ENCODE peak calls at places on chromosomes 13 and 19, in eight cellular contexts. D is AG04450, A is uterus, T is cardiac muscle cell, O is aorta, N is NT2/D1, S is heart right ventricle, B is kidney epithelial cell. H is an unnamed sample. For H3K27me3, the result is how much of the 10 kb centered on the place peaks cover.

GRCh38 chr13:77781804-77782203 is 84.3 kb downstream of the SLAIN1 start:
- DNase-seq in D (no peak), A (no peak), T (no peak), O (no peak), N (no peak), S (peak), B (no peak), H (no peak)

GRCh38 chr13:110589991-110590390 is 25.4 kb upstream of the NAXD start:
- DNase-seq in D (no peak), A (no peak), T (no peak), O (no peak), N (no peak), S (no peak), B (no peak), H (no peak)

GRCh38 chr13:46392967-46393366 is 5.9 kb upstream of the RUBCNL start:
- DNase-seq in D (no peak), A (no peak), T (no peak), O (no peak), N (no peak), S (no peak), B (peak), H (no peak)

GRCh38 chr19:3369337-3370213 is 3.2 kb downstream of the NFIC start:
- DNase-seq in D (no peak), A (peak), T (peak), O (peak), N (no peak), S (no peak), B (no peak), H (peak)

GRCh38 chr13:30796833-30797601 is 61.7 kb downstream of the ALOX5AP start:
- DNase-seq in D (no peak), A (no peak), T (peak), O (no peak), N (no peak), S (no peak), B (no peak), H (no peak)

GRCh38 chr13:62829476-62829875 is 1413.8 kb upstream of the PCDH20 start:
- DNase-seq in D (no peak), A (no peak), T (no peak), O (no peak), N (no peak), S (no peak), B (no peak), H (no peak)

GRCh38 chr19:45305421-45305820 is 17.3 kb downstream of the CKM start:
- DNase-seq in D (no peak), A (no peak), T (peak), O (no peak), N (no peak), S (no peak), B (no peak), H (no peak)

GRCh38 chr13:113651511-113652403 is 6.2 kb downstream of the ATP4B start:
- DNase-seq in D (no peak), A (peak), T (no peak), O (peak), N (no peak), S (no peak), B (no peak), H (peak)

GRCh38 chr13:95239293-95239692 is 62.0 kb downstream of the ABCC4 start:
- DNase-seq in D (peak), A (no peak), T (no peak), O (no peak), N (no peak), S (no peak), B (no peak), H (no peak)

GRCh38 chr19:45428385-45429231 is 4.9 kb upstream of the ERCC1 start:
- DNase-seq in D (no peak), A (peak), T (peak), O (peak), N (no peak), S (peak), B (no peak), H (peak)

GRCh38 chr13:97856001-97856675 is 97.3 kb upstream of the IPO5 start:
- DNase-seq in D (no peak), A (peak), T (peak), O (peak), N (no peak), S (peak), B (no peak), H (peak)

GRCh38 chr13:40377783-40378182 is 288.7 kb downstream of the FOXO1 start:
- DNase-seq in D (no peak), A (no peak), T (peak), O (no peak), N (no peak), S (no peak), B (peak), H (no peak)

GRCh38 chr13:45331981-45332830 is 8.8 kb downstream of the TPT1 start:
- DNase-seq in D (no peak), A (no peak), T (peak), O (no peak), N (no peak), S (no peak), B (no peak), H (no peak)

GRCh38 chr13:40682449-40683240 is 16.2 kb upstream of the FOXO1 start:
- DNase-seq in D (no peak), A (no peak), T (peak), O (no peak), N (no peak), S (no peak), B (no peak), H (no peak)

GRCh38 chr13:90999401-90999800 is 348.1 kb upstream of the MIR17HG start:
- DNase-seq in D (no peak), A (no peak), T (no peak), O (no peak), N (no peak), S (no peak), B (no peak), H (no peak)

GRCh38 chr19:3036119-3036794 is 7.2 kb upstream of the TLE2 start:
- DNase-seq in D (peak), A (peak), T (peak), O (peak), N (peak), S (peak), B (no peak), H (peak)

GRCh38 chr13:34046457-34046856 is 228.5 kb downstream of the RFC3 start:
- DNase-seq in D (no peak), A (no peak), T (no peak), O (no peak), N (no peak), S (no peak), B (no peak), H (no peak)

GRCh38 chr13:106756446-106756845 is 188.5 kb upstream of the ARGLU1 start:
- DNase-seq in D (no peak), A (no peak), T (no peak), O (no peak), N (no peak), S (peak), B (no peak), H (no peak)

GRCh38 chr13:78147905-78148304 is 229.3 kb upstream of the EDNRB start:
- DNase-seq in D (peak), A (no peak), T (peak), O (no peak), N (no peak), S (no peak), B (peak), H (no peak)

GRCh38 chr19:21680679-21681078 is 86.7 kb downstream of the ZNF100 start:
- DNase-seq in D (no peak), A (no peak), T (no peak), O (no peak), N (no peak), S (no peak), B (no peak), H (no peak)

GRCh38 chr19:23509686-23510450 is 114.6 kb upstream of the ZNF91 start:
- DNase-seq in D (no peak), A (no peak), T (no peak), O (no peak), N (no peak), S (no peak), B (no peak), H (no peak)

DNA sequence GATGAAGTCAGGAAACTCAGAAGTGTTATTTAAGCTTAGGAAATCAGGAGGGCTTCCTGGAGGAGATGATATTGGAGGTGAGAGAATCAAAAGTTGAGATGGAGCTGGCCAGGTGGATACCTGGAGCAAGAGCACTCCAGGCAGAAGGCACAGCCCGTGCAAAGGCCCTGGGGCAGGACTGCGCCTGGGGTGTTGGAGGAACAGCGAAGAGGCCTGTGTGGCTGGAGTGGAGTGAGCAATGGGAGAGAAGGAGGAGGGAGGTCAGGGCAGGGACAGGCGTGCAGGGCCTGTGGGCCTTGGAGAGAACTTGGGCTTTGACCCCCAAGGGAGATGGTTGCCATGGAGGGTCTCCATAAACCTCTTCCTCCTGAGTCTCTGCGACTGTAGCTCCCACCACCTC is 42.1 kb downstream of the ZNRF4 start:
- DNase-seq in D (no peak), A (no peak), T (no peak), O (no peak), N (no peak), S (no peak), B (no peak), H (no peak)
- H3K27me3 ChIP-seq in D (under half), A (under half), T (under half), O (under half), N (half or more), S (half or more), B (under half), H (under half)

DNA sequence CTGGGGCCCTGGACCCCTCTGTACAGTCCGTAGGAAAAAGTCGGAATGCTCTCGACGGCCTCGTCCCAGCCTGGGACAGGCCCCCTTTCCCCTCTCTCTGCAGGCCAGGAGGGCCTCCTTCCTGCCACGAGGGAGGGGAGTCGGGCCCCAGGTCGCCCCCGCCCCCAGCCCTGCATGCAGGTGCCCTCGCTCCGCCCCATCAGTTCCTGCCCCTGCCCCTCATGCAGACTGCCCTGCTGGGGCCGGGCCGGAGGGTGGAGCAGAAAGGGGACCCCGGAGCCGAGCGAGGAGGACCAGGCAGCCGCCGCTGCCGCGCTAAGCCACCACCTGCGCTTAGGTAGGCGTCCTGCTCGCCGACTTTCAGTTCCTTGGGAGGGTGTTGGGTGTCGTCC is 7.3 kb downstream of the LYL1 start:
- DNase-seq in D (no peak), A (no peak), T (no peak), O (no peak), N (no peak), S (no peak), B (no peak), H (no peak)
- H3K27me3 ChIP-seq in D (under half), A (under half), T (half or more), O (under half), N (under half), S (under half), B (under half), H (under half)

GRCh38 chr19:17202249-17202648 is 12.9 kb upstream of the USE1 start:
- DNase-seq in D (no peak), A (no peak), T (no peak), O (no peak), N (no peak), S (no peak), B (no peak), H (no peak)
- H3K27me3 ChIP-seq in D (under half), A (under half), T (under half), O (under half), N (under half), S (under half), B (under half), H (under half)

GRCh38 chr19:47022140-47022536 is 2.5 kb downstream of the NPAS1 start:
- DNase-seq in D (no peak), A (no peak), T (no peak), O (no peak), N (no peak), S (no peak), B (no peak), H (no peak)
- H3K27me3 ChIP-seq in D (half or more), A (under half), T (half or more), O (under half), N (half or more), S (half or more), B (half or more), H (half or more)

GRCh38 chr13:42047561-42048322 is 706 bp upstream of the DGKH start:
- DNase-seq in D (no peak), A (peak), T (peak), O (no peak), N (no peak), S (peak), B (no peak), H (peak)
- H3K27me3 ChIP-seq in D (under half), A (under half), T (under half), O (under half), N (under half), S (under half), B (under half), H (under half)

GRCh38 chr19:16527971-16528521 is 14.2 kb downstream of the CHERP start:
- DNase-seq in D (no peak), A (no peak), T (peak), O (no peak), N (no peak), S (no peak), B (no peak), H (no peak)

GRCh38 chr19:16531380-16531669 is 10.9 kb downstream of the CHERP start:
- DNase-seq in D (no peak), A (no peak), T (no peak), O (no peak), N (no peak), S (no peak), B (no peak), H (no peak)

GRCh38 chr19:16532440-16533273 is 9.6 kb downstream of the CHERP start:
- DNase-seq in D (no peak), A (no peak), T (no peak), O (no peak), N (no peak), S (no peak), B (no peak), H (no peak)

GRCh38 chr19:16529466-16530144 is 12.6 kb downstream of the CHERP start:
- DNase-seq in D (no peak), A (no peak), T (no peak), O (no peak), N (no peak), S (no peak), B (no peak), H (no peak)

DNA sequence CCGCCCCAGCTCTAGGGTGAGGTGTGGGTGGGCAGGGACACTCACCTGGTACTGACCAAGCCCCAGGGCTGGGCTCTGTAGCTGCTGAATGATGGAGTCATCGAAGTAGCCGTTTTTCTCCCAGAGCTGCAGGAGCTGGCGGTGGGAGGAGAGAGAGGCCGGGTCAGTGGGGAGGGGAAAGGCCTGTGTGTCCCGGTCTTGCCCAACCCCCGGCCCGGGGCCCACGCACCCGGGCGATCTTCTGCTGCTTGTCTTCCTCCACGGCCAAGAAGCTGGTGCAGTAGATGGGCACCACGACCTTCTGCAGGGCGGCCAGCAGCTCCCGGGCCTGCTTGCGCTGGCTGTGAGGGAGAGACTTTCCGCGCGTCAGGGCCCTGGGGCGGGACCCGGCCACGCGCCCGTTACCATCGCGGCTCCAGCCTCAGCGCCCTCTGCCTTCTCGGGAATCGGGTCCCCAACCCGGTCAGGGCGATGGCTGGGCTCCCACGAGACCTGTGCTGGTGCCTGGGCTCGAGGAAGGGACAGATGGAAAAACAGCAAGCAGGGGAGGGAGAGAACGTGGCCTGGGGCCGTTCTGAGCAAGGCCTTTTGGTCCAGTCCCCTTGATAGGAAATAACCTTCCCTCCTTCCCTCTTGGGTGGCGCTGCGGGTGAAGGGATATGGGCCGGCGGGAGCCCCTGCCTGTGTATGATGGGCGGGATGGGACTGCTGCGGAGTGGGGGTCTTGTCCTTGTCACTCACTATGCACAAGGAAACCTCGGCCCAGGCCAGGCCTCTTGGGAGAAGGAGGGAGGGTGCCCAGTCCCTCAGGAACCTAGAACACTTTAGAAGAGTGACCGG is 11.5 kb downstream of the CHERP start:
- DNase-seq in D (no peak), A (no peak), T (no peak), O (no peak), N (no peak), S (no peak), B (no peak), H (no peak)
- H3K27me3 ChIP-seq in D (under half), A (under half), T (under half), O (under half), N (under half), S (under half), B (under half), H (under half)

H was measured in transverse colon.